ENCODE peak calls at places on chromosomes 3 and 15, in five cellular contexts. One of them, this sample, is unnamed.

GRCh38 chr3:107938128-107938527 is 152.7 kb downstream of the CD47 start:
- DNase-seq in germinal center: no peak
- DNase-seq in dorsolateral prefrontal cortex: no peak
- DNase-seq in natural killer cell treated with Interleukin-12 subunit alpha and Interleukin-12 subunit beta and Interleukin-15 and Interleukin-18, amount 100 ng/mL, for 72 hours: no peak
- DNase-seq in stimulated activated CD8-positive, alpha-beta memory T cell treated with anti-CD3 and anti-CD28 coated beads, Interleukin-15, amount 100 ng/mL, for 1 hour: no peak
- DNase-seq in this sample: peak; percentile 32

GRCh38 chr3:178705925-178706324 is 169.7 kb downstream of the KCNMB2 start:
- DNase-seq in natural killer cell treated with Interleukin-12 subunit alpha and Interleukin-12 subunit beta and Interleukin-15 and Interleukin-18, amount 100 ng/mL, for 72 hours: no peak
- DNase-seq in germinal center: no peak
- DNase-seq in dorsolateral prefrontal cortex: no peak
- DNase-seq in stimulated activated CD8-positive, alpha-beta memory T cell treated with anti-CD3 and anti-CD28 coated beads, Interleukin-15, amount 100 ng/mL, for 1 hour: no peak
- DNase-seq in this sample: no peak

GRCh38 chr15:69424748-69425413 is 10.7 kb downstream of the KIF23 start:
- DNase-seq in germinal center: no peak
- DNase-seq in natural killer cell treated with Interleukin-12 subunit alpha and Interleukin-12 subunit beta and Interleukin-15 and Interleukin-18, amount 100 ng/mL, for 72 hours: no peak
- DNase-seq in dorsolateral prefrontal cortex: no peak
- DNase-seq in stimulated activated CD8-positive, alpha-beta memory T cell treated with anti-CD3 and anti-CD28 coated beads, Interleukin-15, amount 100 ng/mL, for 1 hour: no peak
- DNase-seq in this sample: no peak

GRCh38 chr3:154819491-154819890 is 260.6 kb upstream of the MME start:
- DNase-seq in natural killer cell treated with Interleukin-12 subunit alpha and Interleukin-12 subunit beta and Interleukin-15 and Interleukin-18, amount 100 ng/mL, for 72 hours: no peak
- DNase-seq in dorsolateral prefrontal cortex: no peak
- DNase-seq in stimulated activated CD8-positive, alpha-beta memory T cell treated with anti-CD3 and anti-CD28 coated beads, Interleukin-15, amount 100 ng/mL, for 1 hour: no peak
- DNase-seq in germinal center: no peak
- DNase-seq in this sample: no peak

GRCh38 chr3:12175137-12175593 is 16.5 kb upstream of the TIMP4 start:
- DNase-seq in dorsolateral prefrontal cortex: no peak
- DNase-seq in natural killer cell treated with Interleukin-12 subunit alpha and Interleukin-12 subunit beta and Interleukin-15 and Interleukin-18, amount 100 ng/mL, for 72 hours: no peak
- DNase-seq in stimulated activated CD8-positive, alpha-beta memory T cell treated with anti-CD3 and anti-CD28 coated beads, Interleukin-15, amount 100 ng/mL, for 1 hour: no peak
- DNase-seq in germinal center: no peak
- DNase-seq in this sample: no peak

GRCh38 chr3:124119056-124119721 is 127.3 kb upstream of the ROPN1 start:
- DNase-seq in natural killer cell treated with Interleukin-12 subunit alpha and Interleukin-12 subunit beta and Interleukin-15 and Interleukin-18, amount 100 ng/mL, for 72 hours: no peak
- DNase-seq in germinal center: no peak
- DNase-seq in dorsolateral prefrontal cortex: no peak
- DNase-seq in stimulated activated CD8-positive, alpha-beta memory T cell treated with anti-CD3 and anti-CD28 coated beads, Interleukin-15, amount 100 ng/mL, for 1 hour: no peak
- DNase-seq in this sample: no peak

GRCh38 chr3:178078933-178079332 is 457.3 kb upstream of the KCNMB2 start:
- DNase-seq in stimulated activated CD8-positive, alpha-beta memory T cell treated with anti-CD3 and anti-CD28 coated beads, Interleukin-15, amount 100 ng/mL, for 1 hour: no peak
- DNase-seq in germinal center: no peak
- DNase-seq in dorsolateral prefrontal cortex: no peak
- DNase-seq in natural killer cell treated with Interleukin-12 subunit alpha and Interleukin-12 subunit beta and Interleukin-15 and Interleukin-18, amount 100 ng/mL, for 72 hours: no peak
- DNase-seq in this sample: no peak

GRCh38 chr3:51799879-51800757 is 21.1 kb upstream of the IQCF6 start:
- DNase-seq in dorsolateral prefrontal cortex: no peak
- DNase-seq in natural killer cell treated with Interleukin-12 subunit alpha and Interleukin-12 subunit beta and Interleukin-15 and Interleukin-18, amount 100 ng/mL, for 72 hours: no peak
- DNase-seq in stimulated activated CD8-positive, alpha-beta memory T cell treated with anti-CD3 and anti-CD28 coated beads, Interleukin-15, amount 100 ng/mL, for 1 hour: no peak
- DNase-seq in germinal center: peak; percentile 33
- DNase-seq in this sample: peak; percentile 57

GRCh38 chr3:157398598-157398997 is 38.1 kb upstream of the PTX3 start:
- DNase-seq in natural killer cell treated with Interleukin-12 subunit alpha and Interleukin-12 subunit beta and Interleukin-15 and Interleukin-18, amount 100 ng/mL, for 72 hours: no peak
- DNase-seq in stimulated activated CD8-positive, alpha-beta memory T cell treated with anti-CD3 and anti-CD28 coated beads, Interleukin-15, amount 100 ng/mL, for 1 hour: no peak
- DNase-seq in dorsolateral prefrontal cortex: no peak
- DNase-seq in germinal center: no peak
- DNase-seq in this sample: no peak

GRCh38 chr3:107969994-107970896 is 120.6 kb downstream of the CD47 start:
- DNase-seq in germinal center: no peak
- DNase-seq in dorsolateral prefrontal cortex: no peak
- DNase-seq in natural killer cell treated with Interleukin-12 subunit alpha and Interleukin-12 subunit beta and Interleukin-15 and Interleukin-18, amount 100 ng/mL, for 72 hours: no peak
- DNase-seq in stimulated activated CD8-positive, alpha-beta memory T cell treated with anti-CD3 and anti-CD28 coated beads, Interleukin-15, amount 100 ng/mL, for 1 hour: no peak
- DNase-seq in this sample: no peak

GRCh38 chr15:95108673-95109072 is 877.3 kb downstream of the MCTP2 start:
- DNase-seq in natural killer cell treated with Interleukin-12 subunit alpha and Interleukin-12 subunit beta and Interleukin-15 and Interleukin-18, amount 100 ng/mL, for 72 hours: no peak
- DNase-seq in dorsolateral prefrontal cortex: no peak
- DNase-seq in stimulated activated CD8-positive, alpha-beta memory T cell treated with anti-CD3 and anti-CD28 coated beads, Interleukin-15, amount 100 ng/mL, for 1 hour: no peak
- DNase-seq in germinal center: no peak
- DNase-seq in this sample: no peak

GRCh38 chr3:139120336-139120971 is 75.8 kb upstream of the PRR23C start:
- DNase-seq in germinal center: no peak
- DNase-seq in natural killer cell treated with Interleukin-12 subunit alpha and Interleukin-12 subunit beta and Interleukin-15 and Interleukin-18, amount 100 ng/mL, for 72 hours: no peak
- DNase-seq in dorsolateral prefrontal cortex: no peak
- DNase-seq in stimulated activated CD8-positive, alpha-beta memory T cell treated with anti-CD3 and anti-CD28 coated beads, Interleukin-15, amount 100 ng/mL, for 1 hour: no peak
- DNase-seq in this sample: no peak

GRCh38 chr3:112531358-112531781 is 30.4 kb downstream of the ATG3 start:
- DNase-seq in stimulated activated CD8-positive, alpha-beta memory T cell treated with anti-CD3 and anti-CD28 coated beads, Interleukin-15, amount 100 ng/mL, for 1 hour: no peak
- DNase-seq in dorsolateral prefrontal cortex: no peak
- DNase-seq in natural killer cell treated with Interleukin-12 subunit alpha and Interleukin-12 subunit beta and Interleukin-15 and Interleukin-18, amount 100 ng/mL, for 72 hours: no peak
- DNase-seq in germinal center: peak; percentile 30
- DNase-seq in this sample: peak; percentile 49

GRCh38 chr15:58551084-58551763 is 119.4 kb downstream of the LIPC start:
- DNase-seq in stimulated activated CD8-positive, alpha-beta memory T cell treated with anti-CD3 and anti-CD28 coated beads, Interleukin-15, amount 100 ng/mL, for 1 hour: no peak
- DNase-seq in natural killer cell treated with Interleukin-12 subunit alpha and Interleukin-12 subunit beta and Interleukin-15 and Interleukin-18, amount 100 ng/mL, for 72 hours: no peak
- DNase-seq in germinal center: no peak
- DNase-seq in dorsolateral prefrontal cortex: no peak
- DNase-seq in this sample: no peak

GRCh38 chr3:46423588-46423987 is 16.5 kb downstream of the CCRL2 start:
- DNase-seq in stimulated activated CD8-positive, alpha-beta memory T cell treated with anti-CD3 and anti-CD28 coated beads, Interleukin-15, amount 100 ng/mL, for 1 hour: no peak
- DNase-seq in germinal center: no peak
- DNase-seq in natural killer cell treated with Interleukin-12 subunit alpha and Interleukin-12 subunit beta and Interleukin-15 and Interleukin-18, amount 100 ng/mL, for 72 hours: peak; percentile 15
- DNase-seq in dorsolateral prefrontal cortex: peak; percentile 37
- DNase-seq in this sample: no peak

GRCh38 chr15:69044899-69045298 is 30.4 kb downstream of the NOX5 start:
- DNase-seq in natural killer cell treated with Interleukin-12 subunit alpha and Interleukin-12 subunit beta and Interleukin-15 and Interleukin-18, amount 100 ng/mL, for 72 hours: no peak
- DNase-seq in dorsolateral prefrontal cortex: no peak
- DNase-seq in germinal center: no peak
- DNase-seq in stimulated activated CD8-positive, alpha-beta memory T cell treated with anti-CD3 and anti-CD28 coated beads, Interleukin-15, amount 100 ng/mL, for 1 hour: no peak
- DNase-seq in this sample: no peak

GRCh38 chr3:33664195-33664594 is 53.9 kb downstream of the CLASP2 start:
- DNase-seq in dorsolateral prefrontal cortex: no peak
- DNase-seq in germinal center: no peak
- DNase-seq in stimulated activated CD8-positive, alpha-beta memory T cell treated with anti-CD3 and anti-CD28 coated beads, Interleukin-15, amount 100 ng/mL, for 1 hour: no peak
- DNase-seq in natural killer cell treated with Interleukin-12 subunit alpha and Interleukin-12 subunit beta and Interleukin-15 and Interleukin-18, amount 100 ng/mL, for 72 hours: no peak
- DNase-seq in this sample: no peak

GRCh38 chr3:156171517-156172267 is 51.3 kb downstream of the KCNAB1 start:
- DNase-seq in stimulated activated CD8-positive, alpha-beta memory T cell treated with anti-CD3 and anti-CD28 coated beads, Interleukin-15, amount 100 ng/mL, for 1 hour: no peak
- DNase-seq in germinal center: no peak
- DNase-seq in dorsolateral prefrontal cortex: no peak
- DNase-seq in natural killer cell treated with Interleukin-12 subunit alpha and Interleukin-12 subunit beta and Interleukin-15 and Interleukin-18, amount 100 ng/mL, for 72 hours: no peak
- DNase-seq in this sample: no peak

GRCh38 chr3:61736506-61736905 is 175.1 kb downstream of the PTPRG start:
- DNase-seq in dorsolateral prefrontal cortex: no peak
- DNase-seq in stimulated activated CD8-positive, alpha-beta memory T cell treated with anti-CD3 and anti-CD28 coated beads, Interleukin-15, amount 100 ng/mL, for 1 hour: no peak
- DNase-seq in natural killer cell treated with Interleukin-12 subunit alpha and Interleukin-12 subunit beta and Interleukin-15 and Interleukin-18, amount 100 ng/mL, for 72 hours: no peak
- DNase-seq in germinal center: no peak
- DNase-seq in this sample: no peak

GRCh38 chr3:53708001-53708621 is 138.1 kb downstream of the CHDH start:
- DNase-seq in natural killer cell treated with Interleukin-12 subunit alpha and Interleukin-12 subunit beta and Interleukin-15 and Interleukin-18, amount 100 ng/mL, for 72 hours: no peak
- DNase-seq in stimulated activated CD8-positive, alpha-beta memory T cell treated with anti-CD3 and anti-CD28 coated beads, Interleukin-15, amount 100 ng/mL, for 1 hour: no peak
- DNase-seq in germinal center: no peak
- DNase-seq in dorsolateral prefrontal cortex: no peak
- DNase-seq in this sample: no peak

GRCh38 chr3:197085137-197085536 is 55.5 kb upstream of the MELTF start:
- DNase-seq in natural killer cell treated with Interleukin-12 subunit alpha and Interleukin-12 subunit beta and Interleukin-15 and Interleukin-18, amount 100 ng/mL, for 72 hours: no peak
- DNase-seq in germinal center: no peak
- DNase-seq in stimulated activated CD8-positive, alpha-beta memory T cell treated with anti-CD3 and anti-CD28 coated beads, Interleukin-15, amount 100 ng/mL, for 1 hour: no peak
- DNase-seq in dorsolateral prefrontal cortex: no peak
- DNase-seq in this sample: no peak